ENCODE peak calls at places on chromosomes 6 and 20, in ten cellular contexts. K is fibroblast of lung, B is WTC11, W is GM12865, N is mammary epithelial cell, X is neural crest cell, S is stomach, E is fibroblast of pulmonary artery, P is progenitor cell of endocrine pancreas, U is HFFc6. T is an unnamed sample.

GRCh38 chr20:49712118-49712517 is 1.6 kb downstream of the B4GALT5 start:
- DNase-seq in U (no peak), W (no peak), S (no peak), E (no peak), X (no peak), B (no peak), P (no peak), N (no peak), K (no peak), T (no peak)

GRCh38 chr6:140371360-140371870 is 997.0 kb upstream of the CITED2 start:
- DNase-seq in S (no peak), P (no peak), N (no peak), W (no peak), B (no peak), U (no peak), X (no peak), E (no peak), K (no peak), T (no peak)

GRCh38 chr20:63612276-63612931 is 14.5 kb downstream of the GMEB2 start:
- DNase-seq in S (no peak), U (no peak), K (peak), B (no peak), N (no peak), P (no peak), X (no peak), W (no peak), E (no peak), T (no peak)

GRCh38 chr6:98844244-98845161 is 10.1 kb downstream of the POU3F2 start:
- DNase-seq in S (no peak), U (no peak), B (no peak), P (no peak), E (no peak), X (no peak), K (no peak), N (no peak), W (no peak), T (no peak)

GRCh38 chr6:136123464-136123863 is 126.6 kb downstream of the MTFR2 start:
- DNase-seq in N (peak), S (no peak), W (no peak), B (no peak), K (peak), E (peak), P (no peak), X (no peak), U (peak), T (no peak)

GRCh38 chr6:73929421-73929820 is 233.4 kb downstream of the CD109 start:
- DNase-seq in P (no peak), U (peak), K (peak), W (no peak), E (peak), B (no peak), N (peak), X (no peak), S (no peak), T (no peak)

GRCh38 chr6:57324538-57324937 is 7.1 kb downstream of the PRIM2 start:
- DNase-seq in N (no peak), S (no peak), U (no peak), E (peak), P (no peak), W (peak), K (peak), X (no peak), B (no peak), T (no peak)

GRCh38 chr6:4313044-4313686 is 177.8 kb upstream of the ECI2 start:
- DNase-seq in E (peak), K (peak), B (no peak), X (no peak), S (no peak), P (no peak), U (peak), N (peak), W (no peak), T (no peak)

GRCh38 chr6:149642829-149643580 is 5.5 kb downstream of the KATNA1 start:
- DNase-seq in W (peak), B (no peak), S (no peak), X (no peak), P (no peak), K (no peak), U (peak), E (peak), N (peak), T (no peak)

GRCh38 chr6:17816921-17817611 is 110.3 kb upstream of the NUP153 start:
- DNase-seq in W (no peak), B (no peak), S (no peak), P (no peak), N (no peak), E (peak), U (peak), X (no peak), K (peak), T (no peak)

GRCh38 chr6:134240664-134241431 is 77.1 kb downstream of the SGK1 start:
- DNase-seq in U (no peak), N (peak), X (no peak), P (no peak), K (no peak), B (no peak), S (peak), E (no peak), W (peak), T (no peak)

GRCh38 chr20:7673841-7674240 is 266.4 kb downstream of the HAO1 start:
- DNase-seq in N (peak), P (no peak), X (no peak), U (no peak), B (no peak), E (peak), S (no peak), W (no peak), K (peak), T (no peak)

GRCh38 chr6:2480267-2480966 is 235.0 kb upstream of the GMDS start:
- DNase-seq in S (no peak), N (no peak), E (peak), W (no peak), K (no peak), P (no peak), U (no peak), X (no peak), B (no peak), T (no peak)

GRCh38 chr6:139433647-139434419 is 59.4 kb upstream of the CITED2 start:
- DNase-seq in S (no peak), B (no peak), E (peak), X (no peak), N (no peak), W (no peak), P (no peak), K (peak), U (peak), T (no peak)

GRCh38 chr6:23537828-23538227 is 588.2 kb upstream of the NRSN1 start:
- DNase-seq in P (no peak), W (no peak), S (no peak), U (no peak), N (no peak), X (no peak), B (no peak), E (peak), K (no peak), T (no peak)

GRCh38 chr20:49303211-49303610 is 25.4 kb upstream of the ZNFX1 start:
- DNase-seq in U (peak), P (no peak), W (no peak), X (no peak), S (no peak), N (no peak), K (no peak), E (peak), B (no peak), T (no peak)

GRCh38 chr6:148272084-148272483 is 70.6 kb upstream of the SASH1 start:
- DNase-seq in K (peak), W (no peak), S (no peak), P (no peak), E (peak), U (peak), B (no peak), X (no peak), N (peak), T (no peak)

GRCh38 chr6:7726416-7727149 is 684 bp downstream of the BMP6 start:
- DNase-seq in X (peak), E (no peak), N (peak), K (no peak), P (peak), U (no peak), S (no peak), W (peak), B (peak), T (peak)

GRCh38 chr6:48552905-48553304 is 441.9 kb upstream of the PTCHD4 start:
- DNase-seq in X (no peak), N (no peak), S (no peak), E (no peak), K (no peak), P (no peak), W (no peak), U (no peak), B (no peak), T (no peak)

GRCh38 chr20:46688151-46689081 is 828 bp downstream of the TP53RK start:
- DNase-seq in N (no peak), P (no peak), U (peak), E (peak), X (no peak), S (no peak), B (no peak), K (peak), W (no peak), T (no peak)

GRCh38 chr6:169800668-169801395 is 49.4 kb downstream of the ERMARD start:
- DNase-seq in N (peak), P (peak), U (peak), K (peak), W (no peak), X (no peak), B (no peak), S (peak), E (peak), T (peak)

GRCh38 chr6:44667668-44668390 is 280.3 kb downstream of the CDC5L start:
- DNase-seq in E (peak), B (peak), P (peak), S (peak), X (peak), K (no peak), U (no peak), N (no peak), W (peak), T (no peak)

GRCh38 chr6:118893095-118893881 is 664 bp upstream of the ASF1A start:
- DNase-seq in K (peak), P (no peak), W (peak), U (peak), N (peak), S (no peak), E (peak), B (no peak), X (no peak), T (no peak)

GRCh38 chr6:164243012-164243610 is 828.6 kb downstream of the QKI start:
- DNase-seq in B (no peak), N (no peak), S (no peak), X (no peak), W (no peak), U (no peak), P (no peak), K (no peak), E (no peak), T (no peak)

GRCh38 chr6:164246082-164246481 is 831.6 kb downstream of the QKI start:
- DNase-seq in S (no peak), W (no peak), U (no peak), P (no peak), B (no peak), N (no peak), K (no peak), E (no peak), X (no peak), T (no peak)

GRCh38 chr6:164243949-164244348 is 829.4 kb downstream of the QKI start:
- DNase-seq in K (no peak), E (no peak), U (no peak), B (no peak), N (no peak), P (no peak), W (no peak), S (no peak), X (no peak), T (no peak)

GRCh38 chr6:164252260-164252659 is 837.7 kb downstream of the QKI start:
- DNase-seq in U (no peak), S (no peak), X (no peak), K (no peak), W (no peak), E (no peak), P (no peak), B (no peak), N (no peak), T (no peak)

DNA sequence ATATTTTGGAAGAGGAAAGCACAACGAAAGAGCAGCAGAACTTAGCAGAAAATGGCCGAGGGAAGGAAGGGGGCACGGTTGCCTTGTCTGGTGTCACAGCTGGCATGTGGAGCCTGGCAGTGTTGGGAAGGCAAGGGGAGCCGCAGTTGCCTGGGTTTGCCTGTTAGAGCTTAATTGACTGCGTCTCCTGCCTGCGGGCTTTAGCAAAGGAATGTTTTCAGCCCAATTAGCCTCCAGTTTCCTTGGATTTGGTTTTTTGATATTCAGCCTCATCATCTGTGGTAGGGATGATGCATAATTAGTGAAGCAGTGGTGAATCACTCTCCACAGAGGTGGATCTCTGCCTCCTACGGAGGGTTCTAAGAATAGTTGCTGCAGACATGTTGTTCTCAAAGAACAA is 832.6 kb downstream of the QKI start:
- DNase-seq in N (no peak), X (no peak), K (no peak), U (peak), E (no peak), S (no peak), P (no peak), W (no peak), B (no peak), T (no peak)
- TF ChIP-seq CTCF in N (no peak), X (no peak), K (no peak), U (no peak), E (no peak), S (no peak), P (no peak), W (no peak), B (no peak), T (no peak)

GRCh38 chr6:84057908-84058307 is 24.3 kb downstream of the MRAP2 start:
- DNase-seq in K (no peak), W (no peak), P (no peak), X (no peak), U (no peak), E (no peak), B (no peak), N (no peak), S (no peak), T (no peak)
- TF ChIP-seq CTCF in K (no peak), W (no peak), P (no peak), X (no peak), U (no peak), E (no peak), B (no peak), N (no peak), S (no peak), T (no peak)

DNA sequence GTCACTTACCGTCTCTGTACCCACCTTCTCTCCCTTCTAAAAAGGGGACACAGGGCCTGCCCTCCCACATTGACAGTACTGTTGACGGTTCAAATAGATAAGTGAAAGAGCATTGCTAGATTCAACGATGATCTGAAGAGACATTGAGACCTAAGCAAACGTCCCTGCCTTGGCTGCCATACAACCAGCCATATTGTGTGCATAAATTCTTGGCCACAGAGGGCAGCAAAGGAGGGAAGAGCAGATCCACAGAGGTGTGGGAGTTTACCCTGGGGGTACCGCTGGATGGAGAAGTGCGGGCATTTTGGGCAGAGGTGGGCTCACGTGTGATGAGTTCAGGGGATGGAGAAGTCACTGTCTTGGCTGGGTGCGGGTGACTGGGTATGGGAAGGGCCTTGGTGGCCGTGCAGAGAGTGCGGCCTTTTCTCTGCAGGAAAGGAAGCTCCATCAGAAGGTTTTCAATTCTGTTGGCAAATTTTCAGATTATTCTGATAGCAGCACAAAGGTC is 85.6 kb downstream of the POPDC3 start:
- DNase-seq in W (no peak), S (no peak), X (no peak), P (no peak), E (no peak), B (no peak), U (no peak), N (no peak), K (no peak), T (no peak)
- TF ChIP-seq CTCF in W (no peak), S (no peak), X (no peak), P (no peak), E (no peak), B (no peak), U (no peak), N (no peak), K (no peak), T (no peak)

DNA sequence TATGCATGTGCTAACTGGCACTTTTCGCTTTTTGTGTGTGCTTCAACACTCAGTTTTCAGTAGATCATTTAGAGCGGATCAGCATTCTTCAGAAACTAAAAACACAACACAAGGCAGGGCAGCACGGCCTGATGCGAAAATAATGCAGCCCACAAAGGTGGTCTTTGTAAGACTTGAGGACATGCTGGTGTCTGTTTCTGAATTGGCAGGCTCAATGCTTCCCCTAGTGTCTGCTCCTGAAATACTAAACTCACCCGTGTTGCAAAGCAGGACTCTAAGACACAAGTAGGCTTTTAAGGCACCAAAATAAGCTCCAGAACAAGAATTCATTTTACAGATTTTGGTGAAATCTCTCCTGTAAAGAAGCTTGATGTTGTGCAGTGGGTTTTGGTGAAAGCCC is 676.5 kb downstream of the TENT5A start:
- DNase-seq in S (no peak), E (peak), N (no peak), X (peak), W (peak), U (no peak), B (peak), K (peak), P (no peak), T (no peak)
- TF ChIP-seq CTCF in S (no peak), E (peak), N (peak), X (peak), W (peak), U (peak), B (peak), K (peak), P (peak), T (peak)

GRCh38 chr6:37702314-37702713 is 4.6 kb upstream of the MDGA1 start:
- DNase-seq in X (no peak), U (no peak), E (no peak), B (no peak), K (no peak), N (no peak), W (no peak), P (no peak), S (no peak), T (no peak)
- TF ChIP-seq CTCF in X (peak), U (peak), E (peak), B (no peak), K (no peak), N (no peak), W (peak), P (peak), S (no peak), T (no peak)

GRCh38 chr6:106799008-106799952 is 169.9 kb downstream of the QRSL1 start:
- DNase-seq in S (no peak), K (peak), P (no peak), B (no peak), X (no peak), N (peak), W (peak), U (peak), E (peak), T (no peak)

GRCh38 chr6:106797186-106797585 is 167.8 kb downstream of the QRSL1 start:
- DNase-seq in N (no peak), S (no peak), X (no peak), U (no peak), E (no peak), P (no peak), B (no peak), W (no peak), K (no peak), T (no peak)

GRCh38 chr6:106800379-106800778 is 171.0 kb downstream of the QRSL1 start:
- DNase-seq in W (no peak), X (no peak), K (no peak), E (no peak), U (no peak), S (no peak), N (peak), B (no peak), P (no peak), T (no peak)

GRCh38 chr6:106794129-106794528 is 164.8 kb downstream of the QRSL1 start:
- DNase-seq in U (no peak), B (no peak), N (no peak), E (no peak), P (no peak), K (no peak), W (no peak), X (no peak), S (no peak), T (no peak)

GRCh38 chr6:106796754-106797153 is 167.4 kb downstream of the QRSL1 start:
- DNase-seq in N (no peak), K (no peak), B (no peak), E (no peak), X (no peak), W (no peak), U (no peak), P (no peak), S (no peak), T (no peak)
- TF ChIP-seq CTCF in N (no peak), K (no peak), B (no peak), E (no peak), X (no peak), W (no peak), U (no peak), P (no peak), S (no peak), T (no peak)

T was measured in mesothelial cell of epicardium.